ENCODE peak calls at places on chromosomes 3 and 15, in six cellular contexts. A is HepG2, R is GM12878, Z is A549, E is K562, I is endothelial cell of umbilical vein. G is an unnamed sample.
A peak's percentile ranks its signal among the peaks of the same experiment; 100 is the strongest.

GRCh38 chr15:70832176-70832575 is 21.8 kb downstream of the LARP6 start:
- DNase-seq in A (no peak), R (no peak), Z (no peak), E (no peak), I (no peak), G (no peak)

GRCh38 chr3:172919297-172919683 is 168.8 kb downstream of the ECT2 start:
- DNase-seq in A (peak; percentile 2), R (no peak), Z (no peak), E (no peak), I (no peak), G (no peak)

GRCh38 chr3:43770426-43771103 is 79.8 kb downstream of the ABHD5 start:
- DNase-seq in A (no peak), R (no peak), Z (peak; percentile 56), E (peak; percentile 92), I (peak; percentile 79), G (peak; percentile 21)

GRCh38 chr3:32398531-32398930 is 6.9 kb downstream of the CMTM7 start:
- DNase-seq in A (no peak), R (no peak), Z (no peak), E (no peak), I (no peak), G (peak; percentile 72)

GRCh38 chr3:151460774-151461450 is at the start of gene IGSF10:
- DNase-seq in A (no peak), R (no peak), Z (peak; percentile 53), E (no peak), I (no peak), G (no peak)

GRCh38 chr15:29124581-29125381 is 144.8 kb downstream of the NSMCE3 start:
- DNase-seq in A (no peak), R (no peak), Z (no peak), E (no peak), I (no peak), G (no peak)

GRCh38 chr3:68997887-68998286 is 15.6 kb downstream of the EOGT start:
- DNase-seq in A (no peak), R (no peak), Z (no peak), E (no peak), I (no peak), G (no peak)

GRCh38 chr3:156456771-156457224 is 98.1 kb downstream of the SSR3 start:
- DNase-seq in A (peak; percentile 2), R (no peak), Z (no peak), E (no peak), I (no peak), G (no peak)

GRCh38 chr15:78620021-78620838 is 566 bp downstream of the CHRNA3 start:
- DNase-seq in A (no peak), R (no peak), Z (peak; percentile 70), E (no peak), I (no peak), G (no peak)

GRCh38 chr3:172094621-172095557 is 55.5 kb downstream of the FNDC3B start:
- DNase-seq in A (no peak), R (peak; percentile 62), Z (no peak), E (no peak), I (peak; percentile 44), G (no peak)

GRCh38 chr3:119918992-119919933 is 137.4 kb downstream of the NR1I2 start:
- DNase-seq in A (no peak), R (no peak), Z (no peak), E (no peak), I (no peak), G (no peak)

GRCh38 chr3:114376091-114376490 is 82.3 kb downstream of the TIGIT start:
- DNase-seq in A (no peak), R (no peak), Z (no peak), E (no peak), I (no peak), G (no peak)

GRCh38 chr3:6861989-6862879 is 1.3 kb downstream of the GRM7 start:
- DNase-seq in A (no peak), R (no peak), Z (no peak), E (no peak), I (no peak), G (no peak)

GRCh38 chr3:130870423-130870822 is 23.5 kb upstream of the ATP2C1 start:
- DNase-seq in A (no peak), R (no peak), Z (no peak), E (no peak), I (no peak), G (no peak)

GRCh38 chr3:58016710-58017109 is 8.5 kb downstream of the FLNB start:
- DNase-seq in A (no peak), R (no peak), Z (no peak), E (no peak), I (no peak), G (no peak)

GRCh38 chr15:68930268-68931022 is at the start of gene SPESP1:
- DNase-seq in A (no peak), R (no peak), Z (no peak), E (no peak), I (peak; percentile 73), G (no peak)

GRCh38 chr3:68666409-68667193 is 265.7 kb downstream of the TAFA4 start:
- DNase-seq in A (no peak), R (no peak), Z (no peak), E (no peak), I (no peak), G (no peak)

GRCh38 chr3:38314112-38314766 is 32.1 kb downstream of the SLC22A14 start:
- DNase-seq in A (no peak), R (no peak), Z (no peak), E (no peak), I (no peak), G (no peak)

GRCh38 chr3:44932986-44933944 is 42.7 kb downstream of the ZDHHC3 start:
- DNase-seq in A (no peak), R (no peak), Z (no peak), E (no peak), I (peak; percentile 9), G (no peak)

GRCh38 chr3:19632099-19633074 is 301.6 kb downstream of the EFHB start:
- DNase-seq in A (no peak), R (no peak), Z (no peak), E (no peak), I (no peak), G (no peak)

GRCh38 chr3:128870327-128870726 is 9.1 kb upstream of the ACAD9 start:
- DNase-seq in A (no peak), R (no peak), Z (no peak), E (no peak), I (no peak), G (no peak)

GRCh38 chr3:31762016-31762764 is 218.9 kb downstream of the OSBPL10 start:
- DNase-seq in A (no peak), R (no peak), Z (no peak), E (no peak), I (no peak), G (no peak)

GRCh38 chr3:10641760-10642159 is 136.4 kb upstream of the ATP2B2 start:
- DNase-seq in A (no peak), R (no peak), Z (no peak), E (no peak), I (no peak), G (no peak)

GRCh38 chr15:93060336-93061248 is 28.4 kb downstream of the RGMA start:
- DNase-seq in A (no peak), R (no peak), Z (no peak), E (no peak), I (no peak), G (no peak)

GRCh38 chr3:12522721-12523120 is 22.6 kb downstream of the MKRN2OS start:
- DNase-seq in A (no peak), R (no peak), Z (no peak), E (no peak), I (no peak), G (no peak)

GRCh38 chr3:99532246-99532645 is 106.1 kb upstream of the COL8A1 start:
- DNase-seq in A (peak; percentile 29), R (no peak), Z (peak; percentile 15), E (peak; percentile 11), I (peak; percentile 88), G (peak; percentile 58)

GRCh38 chr3:124821356-124821755 is 65.8 kb downstream of the ITGB5 start:
- DNase-seq in A (no peak), R (no peak), Z (no peak), E (no peak), I (no peak), G (no peak)

GRCh38 chr3:102095383-102095782 is 246.1 kb downstream of the NFKBIZ start:
- DNase-seq in A (no peak), R (no peak), Z (no peak), E (no peak), I (no peak), G (no peak)

GRCh38 chr3:61221759-61222362 is 29.4 kb downstream of the FHIT start:
- DNase-seq in A (no peak), R (no peak), Z (no peak), E (no peak), I (no peak), G (no peak)

GRCh38 chr3:168951368-168951767 is 712.1 kb downstream of the MECOM start:
- DNase-seq in A (peak; percentile 24), R (no peak), Z (no peak), E (no peak), I (no peak), G (no peak)

DNA sequence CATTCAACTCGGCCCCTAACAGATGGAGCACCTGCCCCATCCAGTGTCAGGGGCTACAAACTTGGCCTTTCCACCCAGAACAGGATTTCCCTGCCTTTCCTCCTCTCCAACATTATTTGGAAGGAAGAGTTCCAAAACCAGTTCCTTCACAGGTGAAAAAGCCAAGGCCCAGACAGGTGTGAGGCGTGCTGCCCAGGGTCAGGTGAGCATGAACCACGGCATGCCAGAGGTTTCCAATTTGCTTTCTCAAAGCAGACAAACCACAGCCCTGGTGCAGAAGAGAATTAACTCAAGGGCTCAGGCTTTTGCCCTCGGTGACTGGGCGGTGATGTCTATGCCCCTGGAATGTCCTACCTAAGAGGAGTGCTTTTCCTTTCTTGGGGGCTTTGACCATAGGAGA is 43.2 kb downstream of the LDHAL6B start:
- DNase-seq in A (no peak), R (no peak), Z (no peak), E (no peak), I (no peak), G (no peak)
- TF ChIP-seq MYC in A (no peak), R (no peak), Z (no peak), E (no peak), I (no peak), G (no peak)

GRCh38 chr3:149969110-149969944 is 1.4 kb downstream of the PFN2 start:
- DNase-seq in A (peak; percentile 78), R (no peak), Z (peak; percentile 42), E (peak; percentile 20), I (peak; percentile 80), G (no peak)
- TF ChIP-seq POLR2A in A (no peak), R (no peak), Z (no peak), E (no peak), I (no peak), G (no peak)

GRCh38 chr3:138673641-138674040 is 65.1 kb downstream of the FAIM start:
- DNase-seq in A (peak; percentile 43), R (no peak), Z (no peak), E (no peak), I (peak; percentile 27), G (no peak)
- TF ChIP-seq MAX in A (no peak), R (no peak), Z (no peak), E (no peak), I (no peak), G (no peak)

GRCh38 chr15:54506977-54507524 is 528.8 kb downstream of the UNC13C start:
- DNase-seq in A (no peak), R (no peak), Z (no peak), E (no peak), I (no peak), G (no peak)

GRCh38 chr15:54500330-54500729 is 522.1 kb downstream of the UNC13C start:
- DNase-seq in A (no peak), R (no peak), Z (no peak), E (no peak), I (no peak), G (no peak)

GRCh38 chr15:54502416-54503075 is 524.3 kb downstream of the UNC13C start:
- DNase-seq in A (no peak), R (no peak), Z (no peak), E (no peak), I (no peak), G (no peak)

GRCh38 chr15:54504695-54505094 is 526.5 kb downstream of the UNC13C start:
- DNase-seq in A (no peak), R (no peak), Z (no peak), E (no peak), I (no peak), G (no peak)
- TF ChIP-seq MYC in A (no peak), R (no peak), Z (no peak), E (no peak), I (no peak), G (no peak)